ENCODE peak calls at places on chromosome 19, in six cellular contexts. One of them, this sample, is unnamed.

GRCh38 chr19:5445667-5446066 is 9.6 kb upstream of the ZNRF4 start:
- DNase-seq in stimulated activated CD8-positive, alpha-beta memory T cell treated with anti-CD3 and anti-CD28 coated beads, Interleukin-15, amount 100 ng/mL, for 24 hours: no peak
- DNase-seq in stimulated activated naive B cell treated with anti-CD40 and anti-IgM and Interleukin-4, amounts not matched to agents 10 μg/mL and 1 μg/mL and 100 μg/mL, for 72 hours: no peak
- DNase-seq in frontal cortex: no peak
- DNase-seq in neural crest cell: no peak
- DNase-seq in transverse colon: no peak
- DNase-seq in this sample: no peak

GRCh38 chr19:50252111-50252886 is 48.9 kb downstream of the MYH14 start:
- DNase-seq in stimulated activated CD8-positive, alpha-beta memory T cell treated with anti-CD3 and anti-CD28 coated beads, Interleukin-15, amount 100 ng/mL, for 24 hours: peak
- DNase-seq in neural crest cell: peak
- DNase-seq in stimulated activated naive B cell treated with anti-CD40 and anti-IgM and Interleukin-4, amounts not matched to agents 10 μg/mL and 1 μg/mL and 100 μg/mL, for 72 hours: no peak
- DNase-seq in transverse colon: peak
- DNase-seq in frontal cortex: no peak
- DNase-seq in this sample: peak

GRCh38 chr19:47269596-47269995 is 5.1 kb upstream of the INAFM1 start:
- DNase-seq in stimulated activated CD8-positive, alpha-beta memory T cell treated with anti-CD3 and anti-CD28 coated beads, Interleukin-15, amount 100 ng/mL, for 24 hours: no peak
- DNase-seq in stimulated activated naive B cell treated with anti-CD40 and anti-IgM and Interleukin-4, amounts not matched to agents 10 μg/mL and 1 μg/mL and 100 μg/mL, for 72 hours: no peak
- DNase-seq in frontal cortex: no peak
- DNase-seq in transverse colon: no peak
- DNase-seq in neural crest cell: no peak
- DNase-seq in this sample: no peak

GRCh38 chr19:37998801-37999308 is 91.8 kb downstream of the SIPA1L3 start:
- DNase-seq in stimulated activated naive B cell treated with anti-CD40 and anti-IgM and Interleukin-4, amounts not matched to agents 10 μg/mL and 1 μg/mL and 100 μg/mL, for 72 hours: no peak
- DNase-seq in transverse colon: no peak
- DNase-seq in neural crest cell: no peak
- DNase-seq in stimulated activated CD8-positive, alpha-beta memory T cell treated with anti-CD3 and anti-CD28 coated beads, Interleukin-15, amount 100 ng/mL, for 24 hours: no peak
- DNase-seq in frontal cortex: no peak
- DNase-seq in this sample: no peak

GRCh38 chr19:42989851-42990250 is 36.4 kb downstream of the PSG11 start:
- DNase-seq in stimulated activated CD8-positive, alpha-beta memory T cell treated with anti-CD3 and anti-CD28 coated beads, Interleukin-15, amount 100 ng/mL, for 24 hours: no peak
- DNase-seq in neural crest cell: no peak
- DNase-seq in frontal cortex: no peak
- DNase-seq in stimulated activated naive B cell treated with anti-CD40 and anti-IgM and Interleukin-4, amounts not matched to agents 10 μg/mL and 1 μg/mL and 100 μg/mL, for 72 hours: no peak
- DNase-seq in transverse colon: no peak
- DNase-seq in this sample: no peak

GRCh38 chr19:17327654-17328516 is 6.8 kb downstream of the ANO8 start:
- DNase-seq in transverse colon: peak
- DNase-seq in stimulated activated naive B cell treated with anti-CD40 and anti-IgM and Interleukin-4, amounts not matched to agents 10 μg/mL and 1 μg/mL and 100 μg/mL, for 72 hours: no peak
- DNase-seq in neural crest cell: peak
- DNase-seq in frontal cortex: peak
- DNase-seq in stimulated activated CD8-positive, alpha-beta memory T cell treated with anti-CD3 and anti-CD28 coated beads, Interleukin-15, amount 100 ng/mL, for 24 hours: no peak
- DNase-seq in this sample: peak

GRCh38 chr19:29634002-29634401 is 27.9 kb downstream of the POP4 start:
- DNase-seq in frontal cortex: no peak
- DNase-seq in transverse colon: no peak
- DNase-seq in stimulated activated naive B cell treated with anti-CD40 and anti-IgM and Interleukin-4, amounts not matched to agents 10 μg/mL and 1 μg/mL and 100 μg/mL, for 72 hours: no peak
- DNase-seq in neural crest cell: no peak
- DNase-seq in stimulated activated CD8-positive, alpha-beta memory T cell treated with anti-CD3 and anti-CD28 coated beads, Interleukin-15, amount 100 ng/mL, for 24 hours: no peak
- DNase-seq in this sample: no peak

GRCh38 chr19:1087813-1088418 is 7.3 kb downstream of the POLR2E start:
- DNase-seq in stimulated activated naive B cell treated with anti-CD40 and anti-IgM and Interleukin-4, amounts not matched to agents 10 μg/mL and 1 μg/mL and 100 μg/mL, for 72 hours: peak
- DNase-seq in stimulated activated CD8-positive, alpha-beta memory T cell treated with anti-CD3 and anti-CD28 coated beads, Interleukin-15, amount 100 ng/mL, for 24 hours: no peak
- DNase-seq in frontal cortex: no peak
- DNase-seq in transverse colon: peak
- DNase-seq in neural crest cell: no peak
- DNase-seq in this sample: no peak

GRCh38 chr19:4088975-4089374 is 22.3 kb upstream of the ZBTB7A start:
- DNase-seq in frontal cortex: no peak
- DNase-seq in neural crest cell: no peak
- DNase-seq in stimulated activated CD8-positive, alpha-beta memory T cell treated with anti-CD3 and anti-CD28 coated beads, Interleukin-15, amount 100 ng/mL, for 24 hours: no peak
- DNase-seq in stimulated activated naive B cell treated with anti-CD40 and anti-IgM and Interleukin-4, amounts not matched to agents 10 μg/mL and 1 μg/mL and 100 μg/mL, for 72 hours: no peak
- DNase-seq in transverse colon: no peak
- DNase-seq in this sample: peak

GRCh38 chr19:43318796-43319314 is 34.6 kb upstream of the CD177 start:
- DNase-seq in stimulated activated CD8-positive, alpha-beta memory T cell treated with anti-CD3 and anti-CD28 coated beads, Interleukin-15, amount 100 ng/mL, for 24 hours: no peak
- DNase-seq in transverse colon: no peak
- DNase-seq in stimulated activated naive B cell treated with anti-CD40 and anti-IgM and Interleukin-4, amounts not matched to agents 10 μg/mL and 1 μg/mL and 100 μg/mL, for 72 hours: no peak
- DNase-seq in neural crest cell: no peak
- DNase-seq in frontal cortex: no peak
- DNase-seq in this sample: no peak

GRCh38 chr19:44282846-44283245 is 22.0 kb downstream of the ZNF235 start:
- DNase-seq in stimulated activated CD8-positive, alpha-beta memory T cell treated with anti-CD3 and anti-CD28 coated beads, Interleukin-15, amount 100 ng/mL, for 24 hours: no peak
- DNase-seq in neural crest cell: no peak
- DNase-seq in transverse colon: no peak
- DNase-seq in frontal cortex: no peak
- DNase-seq in stimulated activated naive B cell treated with anti-CD40 and anti-IgM and Interleukin-4, amounts not matched to agents 10 μg/mL and 1 μg/mL and 100 μg/mL, for 72 hours: no peak
- DNase-seq in this sample: no peak

GRCh38 chr19:8831832-8832131 is 322 bp downstream of the ZNF558 start:
- DNase-seq in frontal cortex: no peak
- DNase-seq in neural crest cell: no peak
- DNase-seq in stimulated activated naive B cell treated with anti-CD40 and anti-IgM and Interleukin-4, amounts not matched to agents 10 μg/mL and 1 μg/mL and 100 μg/mL, for 72 hours: no peak
- DNase-seq in transverse colon: no peak
- DNase-seq in stimulated activated CD8-positive, alpha-beta memory T cell treated with anti-CD3 and anti-CD28 coated beads, Interleukin-15, amount 100 ng/mL, for 24 hours: no peak
- DNase-seq in this sample: no peak

GRCh38 chr19:1872807-1873523 is 9.6 kb upstream of the KLF16 start:
- DNase-seq in stimulated activated naive B cell treated with anti-CD40 and anti-IgM and Interleukin-4, amounts not matched to agents 10 μg/mL and 1 μg/mL and 100 μg/mL, for 72 hours: no peak
- DNase-seq in neural crest cell: no peak
- DNase-seq in frontal cortex: no peak
- DNase-seq in transverse colon: no peak
- DNase-seq in stimulated activated CD8-positive, alpha-beta memory T cell treated with anti-CD3 and anti-CD28 coated beads, Interleukin-15, amount 100 ng/mL, for 24 hours: no peak
- DNase-seq in this sample: no peak

GRCh38 chr19:18322318-18322758 is 538 bp downstream of the LSM4 start:
- DNase-seq in transverse colon: peak
- DNase-seq in stimulated activated naive B cell treated with anti-CD40 and anti-IgM and Interleukin-4, amounts not matched to agents 10 μg/mL and 1 μg/mL and 100 μg/mL, for 72 hours: no peak
- DNase-seq in neural crest cell: peak
- DNase-seq in frontal cortex: no peak
- DNase-seq in stimulated activated CD8-positive, alpha-beta memory T cell treated with anti-CD3 and anti-CD28 coated beads, Interleukin-15, amount 100 ng/mL, for 24 hours: no peak
- DNase-seq in this sample: peak

GRCh38 chr19:11252665-11253355 is 9.5 kb downstream of the DOCK6 start:
- DNase-seq in stimulated activated naive B cell treated with anti-CD40 and anti-IgM and Interleukin-4, amounts not matched to agents 10 μg/mL and 1 μg/mL and 100 μg/mL, for 72 hours: no peak
- DNase-seq in frontal cortex: no peak
- DNase-seq in neural crest cell: no peak
- DNase-seq in transverse colon: no peak
- DNase-seq in stimulated activated CD8-positive, alpha-beta memory T cell treated with anti-CD3 and anti-CD28 coated beads, Interleukin-15, amount 100 ng/mL, for 24 hours: no peak
- DNase-seq in this sample: no peak

GRCh38 chr19:35784401-35785086 is 9.2 kb downstream of the ARHGAP33 start:
- DNase-seq in neural crest cell: no peak
- DNase-seq in stimulated activated CD8-positive, alpha-beta memory T cell treated with anti-CD3 and anti-CD28 coated beads, Interleukin-15, amount 100 ng/mL, for 24 hours: no peak
- DNase-seq in frontal cortex: no peak
- DNase-seq in stimulated activated naive B cell treated with anti-CD40 and anti-IgM and Interleukin-4, amounts not matched to agents 10 μg/mL and 1 μg/mL and 100 μg/mL, for 72 hours: no peak
- DNase-seq in transverse colon: no peak
- DNase-seq in this sample: no peak

GRCh38 chr19:45251452-45252354 is 632 bp downstream of the MARK4 start:
- DNase-seq in transverse colon: peak
- DNase-seq in frontal cortex: no peak
- DNase-seq in stimulated activated naive B cell treated with anti-CD40 and anti-IgM and Interleukin-4, amounts not matched to agents 10 μg/mL and 1 μg/mL and 100 μg/mL, for 72 hours: peak
- DNase-seq in stimulated activated CD8-positive, alpha-beta memory T cell treated with anti-CD3 and anti-CD28 coated beads, Interleukin-15, amount 100 ng/mL, for 24 hours: no peak
- DNase-seq in neural crest cell: peak
- DNase-seq in this sample: no peak

GRCh38 chr19:33414667-33415605 is 41.4 kb downstream of the CEBPG start:
- DNase-seq in stimulated activated CD8-positive, alpha-beta memory T cell treated with anti-CD3 and anti-CD28 coated beads, Interleukin-15, amount 100 ng/mL, for 24 hours: no peak
- DNase-seq in neural crest cell: no peak
- DNase-seq in transverse colon: no peak
- DNase-seq in stimulated activated naive B cell treated with anti-CD40 and anti-IgM and Interleukin-4, amounts not matched to agents 10 μg/mL and 1 μg/mL and 100 μg/mL, for 72 hours: no peak
- DNase-seq in frontal cortex: no peak
- DNase-seq in this sample: no peak

GRCh38 chr19:49430678-49431329 is 5.6 kb downstream of the GFY start:
- DNase-seq in stimulated activated CD8-positive, alpha-beta memory T cell treated with anti-CD3 and anti-CD28 coated beads, Interleukin-15, amount 100 ng/mL, for 24 hours: no peak
- DNase-seq in stimulated activated naive B cell treated with anti-CD40 and anti-IgM and Interleukin-4, amounts not matched to agents 10 μg/mL and 1 μg/mL and 100 μg/mL, for 72 hours: no peak
- DNase-seq in transverse colon: no peak
- DNase-seq in neural crest cell: no peak
- DNase-seq in frontal cortex: no peak
- DNase-seq in this sample: no peak

GRCh38 chr19:49950956-49951526 is 9.9 kb downstream of the SIGLEC11 start:
- DNase-seq in stimulated activated CD8-positive, alpha-beta memory T cell treated with anti-CD3 and anti-CD28 coated beads, Interleukin-15, amount 100 ng/mL, for 24 hours: no peak
- DNase-seq in neural crest cell: no peak
- DNase-seq in frontal cortex: no peak
- DNase-seq in transverse colon: no peak
- DNase-seq in stimulated activated naive B cell treated with anti-CD40 and anti-IgM and Interleukin-4, amounts not matched to agents 10 μg/mL and 1 μg/mL and 100 μg/mL, for 72 hours: no peak
- DNase-seq in this sample: no peak

GRCh38 chr19:12574036-12574435 is 22.8 kb upstream of the ZNF564 start:
- DNase-seq in stimulated activated CD8-positive, alpha-beta memory T cell treated with anti-CD3 and anti-CD28 coated beads, Interleukin-15, amount 100 ng/mL, for 24 hours: no peak
- DNase-seq in stimulated activated naive B cell treated with anti-CD40 and anti-IgM and Interleukin-4, amounts not matched to agents 10 μg/mL and 1 μg/mL and 100 μg/mL, for 72 hours: peak
- DNase-seq in frontal cortex: no peak
- DNase-seq in transverse colon: peak
- DNase-seq in neural crest cell: no peak
- DNase-seq in this sample: peak

GRCh38 chr19:15161028-15161984 is 39.5 kb downstream of the NOTCH3 start:
- DNase-seq in stimulated activated naive B cell treated with anti-CD40 and anti-IgM and Interleukin-4, amounts not matched to agents 10 μg/mL and 1 μg/mL and 100 μg/mL, for 72 hours: no peak
- DNase-seq in stimulated activated CD8-positive, alpha-beta memory T cell treated with anti-CD3 and anti-CD28 coated beads, Interleukin-15, amount 100 ng/mL, for 24 hours: no peak
- DNase-seq in neural crest cell: peak
- DNase-seq in transverse colon: no peak
- DNase-seq in frontal cortex: no peak
- DNase-seq in this sample: no peak

GRCh38 chr19:50516456-50516855 is 2.7 kb upstream of the ASPDH start:
- DNase-seq in stimulated activated naive B cell treated with anti-CD40 and anti-IgM and Interleukin-4, amounts not matched to agents 10 μg/mL and 1 μg/mL and 100 μg/mL, for 72 hours: no peak
- DNase-seq in stimulated activated CD8-positive, alpha-beta memory T cell treated with anti-CD3 and anti-CD28 coated beads, Interleukin-15, amount 100 ng/mL, for 24 hours: no peak
- DNase-seq in transverse colon: no peak
- DNase-seq in frontal cortex: no peak
- DNase-seq in neural crest cell: no peak
- DNase-seq in this sample: no peak

GRCh38 chr19:58296086-58296485 is 9.1 kb upstream of the ERVK3-1 start:
- DNase-seq in stimulated activated CD8-positive, alpha-beta memory T cell treated with anti-CD3 and anti-CD28 coated beads, Interleukin-15, amount 100 ng/mL, for 24 hours: no peak
- DNase-seq in stimulated activated naive B cell treated with anti-CD40 and anti-IgM and Interleukin-4, amounts not matched to agents 10 μg/mL and 1 μg/mL and 100 μg/mL, for 72 hours: no peak
- DNase-seq in transverse colon: no peak
- DNase-seq in frontal cortex: no peak
- DNase-seq in neural crest cell: no peak
- DNase-seq in this sample: no peak

GRCh38 chr19:30078381-30078910 is 136.4 kb downstream of the URI1 start:
- DNase-seq in neural crest cell: no peak
- DNase-seq in stimulated activated CD8-positive, alpha-beta memory T cell treated with anti-CD3 and anti-CD28 coated beads, Interleukin-15, amount 100 ng/mL, for 24 hours: no peak
- DNase-seq in stimulated activated naive B cell treated with anti-CD40 and anti-IgM and Interleukin-4, amounts not matched to agents 10 μg/mL and 1 μg/mL and 100 μg/mL, for 72 hours: no peak
- DNase-seq in frontal cortex: no peak
- DNase-seq in transverse colon: peak
- DNase-seq in this sample: no peak

GRCh38 chr19:5851302-5851701 is at the start of gene FUT3:
- DNase-seq in stimulated activated naive B cell treated with anti-CD40 and anti-IgM and Interleukin-4, amounts not matched to agents 10 μg/mL and 1 μg/mL and 100 μg/mL, for 72 hours: no peak
- DNase-seq in neural crest cell: no peak
- DNase-seq in frontal cortex: no peak
- DNase-seq in transverse colon: peak
- DNase-seq in stimulated activated CD8-positive, alpha-beta memory T cell treated with anti-CD3 and anti-CD28 coated beads, Interleukin-15, amount 100 ng/mL, for 24 hours: no peak
- DNase-seq in this sample: peak

GRCh38 chr19:5316138-5316537 is 24.5 kb downstream of the PTPRS start:
- DNase-seq in stimulated activated CD8-positive, alpha-beta memory T cell treated with anti-CD3 and anti-CD28 coated beads, Interleukin-15, amount 100 ng/mL, for 24 hours: no peak
- DNase-seq in stimulated activated naive B cell treated with anti-CD40 and anti-IgM and Interleukin-4, amounts not matched to agents 10 μg/mL and 1 μg/mL and 100 μg/mL, for 72 hours: no peak
- DNase-seq in frontal cortex: no peak
- DNase-seq in neural crest cell: no peak
- DNase-seq in transverse colon: no peak
- DNase-seq in this sample: no peak